ENCODE peak calls at places on chromosomes 7 and 10, in nine cellular contexts. G is heart right ventricle, F is testis, O is psoas muscle, L is HCT116, U is aorta, Z is RWPE2, C is prostate gland, K is Panc1. A is an unnamed sample. For H3K27me3, the result is how much of the 10 kb centered on the place peaks cover.

GRCh38 chr7:23396222-23396621 is 74.1 kb downstream of the IGF2BP3 start:
- DNase-seq in L (no peak), U (no peak), K (no peak), Z (no peak), F (no peak), C (no peak), O (no peak), G (no peak), A (no peak)

GRCh38 chr7:135181929-135182678 is 11.6 kb upstream of the CYREN start:
- DNase-seq in K (no peak), L (no peak), Z (no peak), O (no peak), F (no peak), C (no peak), U (peak), G (no peak), A (no peak)

GRCh38 chr10:69410487-69410886 is 6.2 kb downstream of the TACR2 start:
- DNase-seq in L (no peak), Z (no peak), K (no peak), U (no peak), F (no peak), O (no peak), C (no peak), G (no peak), A (no peak)

GRCh38 chr10:67471022-67471421 is 225.0 kb downstream of the CTNNA3 start:
- DNase-seq in K (no peak), U (no peak), Z (no peak), O (no peak), F (no peak), C (no peak), L (no peak), G (no peak), A (no peak)

GRCh38 chr10:60654813-60655464 is 123.3 kb upstream of the CDK1 start:
- DNase-seq in Z (no peak), U (no peak), G (no peak), K (peak), F (no peak), C (no peak), L (peak), O (no peak), A (no peak)

GRCh38 chr7:155788616-155789000 is 23.7 kb downstream of the SHH start:
- DNase-seq in F (no peak), Z (no peak), L (no peak), G (no peak), K (no peak), O (no peak), C (no peak), U (no peak), A (no peak)

GRCh38 chr7:133504825-133505224 is 251.9 kb downstream of the EXOC4 start:
- DNase-seq in K (no peak), F (no peak), C (no peak), U (no peak), O (no peak), G (no peak), L (no peak), Z (no peak), A (no peak)

GRCh38 chr7:1281068-1281467 is 48.4 kb downstream of the UNCX start:
- DNase-seq in C (no peak), K (no peak), Z (no peak), O (no peak), L (no peak), G (no peak), F (no peak), U (peak), A (no peak)

GRCh38 chr7:141973673-141974072 is at the start of gene TAS2R38:
- DNase-seq in Z (no peak), K (no peak), C (no peak), U (no peak), L (no peak), O (no peak), F (no peak), G (no peak), A (no peak)

GRCh38 chr10:11313463-11313862 is 295.8 kb downstream of the CELF2 start:
- DNase-seq in K (no peak), F (no peak), C (no peak), U (no peak), L (no peak), G (no peak), Z (no peak), O (no peak), A (no peak)

GRCh38 chr7:1675036-1675671 is 5.1 kb downstream of the ELFN1 start:
- DNase-seq in K (no peak), C (no peak), F (no peak), G (no peak), L (no peak), O (peak), U (peak), Z (peak), A (no peak)

GRCh38 chr7:66335318-66335717 is 130.2 kb downstream of the TPST1 start:
- DNase-seq in C (no peak), Z (no peak), O (no peak), F (no peak), K (no peak), L (no peak), G (no peak), U (no peak), A (no peak)

GRCh38 chr7:35695628-35695888 is 623 bp upstream of the HERPUD2 start:
- DNase-seq in C (no peak), F (no peak), L (no peak), Z (no peak), K (no peak), O (no peak), U (no peak), G (no peak), A (no peak)

GRCh38 chr10:132360766-132361447 is 28.9 kb downstream of the LRRC27 start:
- DNase-seq in C (no peak), U (peak), F (peak), G (peak), K (no peak), Z (no peak), O (no peak), L (no peak), A (no peak)

GRCh38 chr7:33698006-33698405 is 207.3 kb upstream of the BMPER start:
- DNase-seq in L (no peak), C (no peak), O (no peak), U (no peak), Z (no peak), K (no peak), G (no peak), F (no peak), A (no peak)

GRCh38 chr10:117327262-117327661 is 48.0 kb downstream of the PDZD8 start:
- DNase-seq in O (no peak), U (no peak), C (no peak), Z (no peak), G (no peak), L (no peak), F (no peak), K (no peak), A (no peak)

GRCh38 chr7:148485618-148486017 is 104.9 kb upstream of the C7orf33 start:
- DNase-seq in O (no peak), L (no peak), Z (no peak), F (no peak), C (no peak), G (no peak), K (no peak), U (no peak), A (no peak)

GRCh38 chr7:38190010-38190409 is 12.0 kb downstream of the STARD3NL start:
- DNase-seq in K (no peak), L (no peak), C (no peak), Z (no peak), O (no peak), U (no peak), F (no peak), G (no peak), A (no peak)

GRCh38 chr10:6321880-6322279 is 119.1 kb downstream of the PFKFB3 start:
- DNase-seq in K (no peak), O (no peak), G (no peak), F (no peak), Z (no peak), U (no peak), C (no peak), L (peak), A (no peak)

GRCh38 chr10:34682580-34682979 is 132.5 kb downstream of the PARD3 start:
- DNase-seq in Z (no peak), C (no peak), O (no peak), K (no peak), G (no peak), L (no peak), F (no peak), U (no peak), A (no peak)

GRCh38 chr10:34677132-34677531 is 138.0 kb downstream of the PARD3 start:
- DNase-seq in G (no peak), C (no peak), L (no peak), O (no peak), Z (no peak), F (no peak), K (no peak), U (no peak), A (no peak)

GRCh38 chr10:34677591-34677990 is 137.5 kb downstream of the PARD3 start:
- DNase-seq in F (no peak), L (no peak), U (no peak), Z (no peak), O (no peak), G (no peak), K (no peak), C (no peak), A (peak)

GRCh38 chr10:34681933-34682332 is 133.2 kb downstream of the PARD3 start:
- DNase-seq in F (no peak), U (no peak), K (no peak), C (no peak), Z (no peak), G (no peak), O (no peak), L (no peak), A (no peak)

GRCh38 chr10:34679177-34679576 is 135.9 kb downstream of the PARD3 start:
- DNase-seq in O (no peak), G (no peak), Z (no peak), L (no peak), C (no peak), F (no peak), K (no peak), U (no peak), A (no peak)
- H3K27me3 ChIP-seq in O (under half), G (under half), Z (under half), L (under half), C (under half), F (under half), K (under half), U (under half), A (under half)

GRCh38 chr7:149772236-149772820 is 1.1 kb downstream of the ZNF467 start:
- DNase-seq in F (no peak), C (no peak), Z (no peak), O (no peak), K (no peak), G (peak), L (no peak), U (peak), A (no peak)
- H3K27me3 ChIP-seq in F (under half), C (under half), Z (under half), O (under half), K (under half), G (under half), L (under half), U (under half), A (under half)

DNA sequence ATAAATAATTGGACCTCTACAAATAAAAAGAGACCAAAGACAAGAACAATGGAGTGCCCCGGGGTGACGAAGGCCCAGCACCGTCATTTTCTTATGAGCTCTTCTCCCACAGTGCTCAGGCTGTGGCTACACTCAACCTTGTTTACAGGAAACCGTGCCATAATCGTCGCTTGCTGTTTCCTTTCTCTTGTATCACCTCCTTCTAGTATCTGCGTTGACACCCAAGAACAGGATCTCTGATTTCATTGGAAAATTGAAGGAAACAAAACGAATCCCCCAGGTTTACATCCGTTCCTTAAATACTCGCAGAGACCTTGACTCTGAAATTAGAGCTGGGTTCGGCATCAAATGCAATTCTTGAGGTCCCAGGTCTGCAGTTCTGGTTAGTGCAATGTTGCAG is 1.7 kb upstream of the IGFBP3 start:
- DNase-seq in K (no peak), O (no peak), G (no peak), Z (no peak), F (no peak), L (no peak), U (no peak), C (no peak), A (no peak)
- H3K27me3 ChIP-seq in K (under half), O (under half), G (under half), Z (under half), F (under half), L (under half), U (under half), C (under half), A (under half)

GRCh38 chr7:26369519-26370385 is 78.1 kb downstream of the SNX10 start:
- DNase-seq in C (peak), G (no peak), L (peak), O (no peak), F (peak), Z (no peak), U (no peak), K (no peak), A (peak)
- H3K27me3 ChIP-seq in C (under half), G (half or more), L (under half), O (under half), F (under half), Z (under half), U (under half), K (under half), A (under half)

DNA sequence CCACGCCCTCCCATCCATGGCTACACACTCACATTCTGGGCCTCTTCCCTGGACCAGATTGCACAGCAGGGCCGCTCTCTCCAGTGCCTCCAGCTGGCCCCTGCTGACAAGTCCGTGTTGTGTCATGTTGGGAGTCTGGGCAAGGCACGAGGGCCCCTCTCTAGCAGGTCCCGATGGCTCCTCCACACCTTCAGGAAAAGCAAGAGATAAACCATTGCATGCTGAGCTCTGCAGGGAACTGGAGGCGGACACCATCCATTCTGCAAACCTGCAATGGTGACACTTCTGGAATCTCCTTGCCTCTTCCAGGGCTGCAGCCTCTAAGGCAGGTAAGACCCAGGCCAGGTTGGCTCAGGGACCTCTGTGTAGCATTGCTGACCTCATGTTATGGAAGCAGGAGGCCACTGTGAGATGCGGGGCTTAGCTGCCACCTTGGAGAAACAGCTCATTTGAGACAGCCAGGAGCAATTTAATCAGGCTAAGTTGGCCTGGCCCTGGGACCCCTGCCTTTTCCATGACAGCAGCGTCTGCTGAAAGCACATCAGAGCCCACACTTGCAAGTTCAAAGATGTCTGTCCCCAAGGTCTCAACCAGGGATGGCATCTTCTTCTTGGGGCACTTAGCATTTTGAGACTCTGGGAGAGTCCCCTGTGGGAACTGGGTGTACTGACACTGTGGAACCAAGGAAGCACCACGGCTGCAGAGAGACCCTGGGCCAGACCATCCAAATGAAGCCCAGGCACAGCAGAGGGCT is 34.2 kb upstream of the LEP start:
- DNase-seq in G (no peak), F (no peak), C (no peak), L (no peak), K (no peak), Z (no peak), O (no peak), U (no peak), A (no peak)
- H3K27me3 ChIP-seq in G (half or more), F (under half), C (under half), L (under half), K (under half), Z (under half), O (under half), U (under half), A (under half)

GRCh38 chr7:47931788-47932425 is 16.4 kb downstream of the PKD1L1 start:
- DNase-seq in U (no peak), Z (no peak), K (no peak), O (no peak), F (no peak), G (no peak), C (no peak), L (no peak), A (no peak)
- H3K27me3 ChIP-seq in U (under half), Z (under half), K (under half), O (under half), F (under half), G (under half), C (under half), L (under half), A (under half)

GRCh38 chr10:43790147-43790546 is 141.5 kb upstream of the ZNF32 start:
- DNase-seq in L (no peak), F (no peak), G (no peak), U (no peak), C (no peak), Z (no peak), O (no peak), K (no peak), A (no peak)
- H3K27me3 ChIP-seq in L (under half), F (under half), G (under half), U (under half), C (under half), Z (under half), O (under half), K (under half), A (under half)

GRCh38 chr10:23198610-23198939 is 6.5 kb downstream of the PTF1A start:
- DNase-seq in G (no peak), O (no peak), C (no peak), K (no peak), F (no peak), U (no peak), Z (no peak), L (no peak), A (no peak)
- H3K27me3 ChIP-seq in G (half or more), O (under half), C (half or more), K (under half), F (under half), U (under half), Z (half or more), L (under half), A (under half)

GRCh38 chr7:150751702-150752101 is 14.5 kb downstream of the GIMAP5 start:
- DNase-seq in G (no peak), U (no peak), Z (no peak), L (no peak), C (no peak), K (no peak), F (no peak), O (no peak), A (no peak)
- H3K27me3 ChIP-seq in G (under half), U (under half), Z (under half), L (under half), C (under half), K (under half), F (under half), O (under half), A (under half)